ENCODE peak calls at places on chromosomes 2 and 18, in eight cellular contexts. M is naive thymus-derived CD8-positive, alpha-beta T cell; J is iris pigment epithelial cell; K is RWPE1; Z is T-helper 9 cell; W is IMR-90; Y is fibroblast of pulmonary artery; I is body of pancreas. X is an unnamed sample.
A peak's percentile ranks its signal among the peaks of the same experiment; 100 is the strongest.

GRCh38 chr18:10908760-10909159 is 240.6 kb downstream of the PIEZO2 start:
- DNase-seq in I (no peak), K (no peak), J (no peak), Z (no peak), W (no peak), M (no peak), Y (no peak), X (no peak)

GRCh38 chr18:77547757-77548156 is 298.1 kb downstream of the GALR1 start:
- DNase-seq in K (no peak), W (no peak), Z (no peak), I (peak; percentile 78), J (no peak), M (no peak), Y (no peak), X (no peak)

GRCh38 chr2:204321910-204322765 is 223.1 kb upstream of the PARD3B start:
- DNase-seq in J (peak; percentile 39), K (peak; percentile 17), Y (peak; percentile 89), I (no peak), W (peak; percentile 62), M (no peak), Z (no peak), X (no peak)

GRCh38 chr2:7384773-7385349 is 467.6 kb downstream of the RNF144A start:
- DNase-seq in Y (no peak), M (no peak), I (no peak), K (no peak), J (no peak), Z (no peak), W (no peak), X (no peak)

GRCh38 chr2:15359716-15360531 is 201.2 kb downstream of the NBAS start:
- DNase-seq in M (no peak), J (peak; percentile 94), I (no peak), Y (peak; percentile 78), Z (no peak), W (peak; percentile 93), K (peak; percentile 45), X (no peak)

GRCh38 chr18:61865466-61866165 is 27.2 kb downstream of the RNF152 start:
- DNase-seq in K (no peak), I (no peak), M (no peak), W (peak; percentile 37), Y (peak; percentile 35), J (peak; percentile 50), Z (no peak), X (no peak)

GRCh38 chr18:10927290-10927979 is 221.9 kb downstream of the PIEZO2 start:
- DNase-seq in K (no peak), M (no peak), J (peak; percentile 88), W (peak; percentile 89), Y (peak; percentile 86), Z (no peak), I (no peak), X (no peak)

GRCh38 chr2:236862961-236863728 is 222.5 kb upstream of the COPS8 start:
- DNase-seq in Z (no peak), J (peak; percentile 80), I (no peak), W (peak; percentile 82), K (peak; percentile 8), M (no peak), Y (peak; percentile 27), X (no peak)

GRCh38 chr18:45626330-45627203 is 11.3 kb downstream of the SLC14A2 start:
- DNase-seq in M (no peak), W (peak; percentile 43), Z (no peak), Y (peak; percentile 27), J (peak; percentile 22), K (peak; percentile 71), I (no peak), X (peak; percentile 29)

GRCh38 chr2:231632559-231633142 is 40.0 kb downstream of the TEX44 start:
- DNase-seq in K (no peak), J (peak; percentile 74), I (no peak), W (peak; percentile 96), Y (peak; percentile 76), Z (no peak), M (no peak), X (no peak)

GRCh38 chr2:76073992-76074604 is 363.4 kb upstream of the GCFC2 start:
- DNase-seq in W (no peak), M (no peak), Y (no peak), I (no peak), Z (no peak), K (no peak), J (no peak), X (no peak)

GRCh38 chr2:180057706-180058412 is 50.8 kb upstream of the CWC22 start:
- DNase-seq in W (no peak), M (no peak), Y (no peak), J (no peak), I (no peak), Z (no peak), K (no peak), X (no peak)

GRCh38 chr2:185738679-185739472 is at the start of gene FSIP2:
- DNase-seq in M (peak; percentile 1), J (peak; percentile 49), K (peak; percentile 49), Y (peak; percentile 72), I (peak; percentile 91), W (peak; percentile 9), Z (no peak), X (no peak)

GRCh38 chr2:28413152-28413895 is 20.7 kb downstream of the FOSL2 start:
- DNase-seq in J (no peak), Y (no peak), I (no peak), W (peak; percentile 49), M (no peak), K (no peak), Z (no peak), X (peak; percentile 32)

GRCh38 chr2:238136820-238137537 is 1.5 kb upstream of the KLHL30 start:
- DNase-seq in W (peak; percentile 77), Y (peak; percentile 82), M (no peak), Z (no peak), J (peak; percentile 76), I (peak; percentile 35), K (no peak), X (no peak)

GRCh38 chr2:113858764-113859163 is 31.1 kb upstream of the ACTR3 start:
- DNase-seq in K (peak; percentile 72), M (no peak), W (peak; percentile 95), J (peak; percentile 90), Y (peak; percentile 79), I (no peak), Z (no peak), X (no peak)

GRCh38 chr2:151543898-151544297 is 134.2 kb downstream of the RIF1 start:
- DNase-seq in I (no peak), M (no peak), J (no peak), Z (no peak), W (no peak), K (no peak), Y (no peak), X (no peak)

GRCh38 chr2:225270861-225271260 is 128.6 kb upstream of the NYAP2 start:
- DNase-seq in M (peak; percentile 10), Y (peak; percentile 52), I (no peak), K (peak; percentile 66), Z (no peak), W (peak; percentile 53), J (peak; percentile 79), X (peak; percentile 9)

GRCh38 chr2:240498171-240498957 is 59.4 kb downstream of the ANKMY1 start:
- DNase-seq in Z (no peak), W (no peak), J (no peak), K (no peak), M (no peak), I (no peak), Y (no peak), X (no peak)

GRCh38 chr2:109699646-109700045 is 85.5 kb downstream of the SOWAHC start:
- DNase-seq in M (no peak), Z (no peak), W (no peak), J (peak; percentile 41), Y (peak; percentile 32), I (no peak), K (no peak), X (no peak)

GRCh38 chr2:119706196-119706595 is 27.2 kb downstream of the TMEM177 start:
- DNase-seq in Z (no peak), J (no peak), Y (no peak), I (no peak), M (no peak), K (no peak), W (no peak), X (no peak)

GRCh38 chr2:235747868-235748144 is 254.0 kb downstream of the AGAP1 start:
- DNase-seq in Y (peak; percentile 5), I (no peak), J (no peak), K (peak; percentile 87), W (no peak), M (no peak), Z (no peak), X (no peak)

GRCh38 chr18:8610442-8610801 is 1.2 kb downstream of the RAB12 start:
- DNase-seq in Z (no peak), J (peak; percentile 42), M (no peak), W (peak; percentile 19), K (no peak), Y (no peak), I (peak; percentile 30), X (no peak)

GRCh38 chr18:63702660-63703059 is at the start of gene SERPINB11:
- DNase-seq in M (no peak), Z (no peak), J (no peak), I (no peak), K (no peak), W (no peak), Y (no peak), X (no peak)